ENCODE peak calls at places on chromosomes 7 and 10, in five cellular contexts. One of them, this sample, is unnamed.

GRCh38 chr10:97149065-97149680 is 36.6 kb downstream of the SLIT1 start:
- DNase-seq in IMR-90: no peak
- DNase-seq in neural crest cell: no peak
- DNase-seq in brain microvascular endothelial cell: no peak
- DNase-seq in LNCaP clone FGC: no peak
- DNase-seq in this sample: no peak

GRCh38 chr10:8279598-8279997 is 225.1 kb downstream of the GATA3 start:
- DNase-seq in IMR-90: peak; percentile 8
- DNase-seq in neural crest cell: no peak
- DNase-seq in brain microvascular endothelial cell: peak; percentile 1
- DNase-seq in LNCaP clone FGC: no peak
- DNase-seq in this sample: no peak

GRCh38 chr10:86342111-86342863 is 24.3 kb downstream of the GRID1 start:
- DNase-seq in IMR-90: no peak
- DNase-seq in neural crest cell: no peak
- DNase-seq in brain microvascular endothelial cell: no peak
- DNase-seq in LNCaP clone FGC: no peak
- DNase-seq in this sample: no peak

GRCh38 chr7:27064169-27064568 is 31.6 kb downstream of the HOXA1 start:
- DNase-seq in IMR-90: no peak
- DNase-seq in neural crest cell: no peak
- DNase-seq in brain microvascular endothelial cell: no peak
- DNase-seq in LNCaP clone FGC: no peak
- DNase-seq in this sample: no peak

GRCh38 chr7:148916186-148916585 is 32.1 kb upstream of the EZH2 start:
- DNase-seq in IMR-90: peak; percentile 91
- DNase-seq in neural crest cell: no peak
- DNase-seq in brain microvascular endothelial cell: peak; percentile 55
- DNase-seq in LNCaP clone FGC: no peak
- DNase-seq in this sample: no peak

GRCh38 chr7:92766461-92767003 is 69.8 kb downstream of the CDK6 start:
- DNase-seq in IMR-90: peak; percentile 57
- DNase-seq in neural crest cell: no peak
- DNase-seq in brain microvascular endothelial cell: peak; percentile 42
- DNase-seq in LNCaP clone FGC: no peak
- DNase-seq in this sample: no peak

GRCh38 chr7:1936531-1937251 is 266.6 kb downstream of the ELFN1 start:
- DNase-seq in IMR-90: no peak
- DNase-seq in neural crest cell: no peak
- DNase-seq in brain microvascular endothelial cell: no peak
- DNase-seq in LNCaP clone FGC: no peak
- DNase-seq in this sample: no peak

GRCh38 chr7:117941138-117941810 is 68.0 kb upstream of the CTTNBP2 start:
- DNase-seq in IMR-90: peak; percentile 1
- DNase-seq in neural crest cell: no peak
- DNase-seq in brain microvascular endothelial cell: no peak
- DNase-seq in LNCaP clone FGC: no peak
- DNase-seq in this sample: no peak

GRCh38 chr10:131743190-131744151 is 157.3 kb upstream of the PPP2R2D start:
- DNase-seq in IMR-90: no peak
- DNase-seq in neural crest cell: no peak
- DNase-seq in brain microvascular endothelial cell: no peak
- DNase-seq in LNCaP clone FGC: no peak
- DNase-seq in this sample: no peak

GRCh38 chr7:119664601-119665000 is 608.4 kb upstream of the KCND2 start:
- DNase-seq in IMR-90: peak; percentile 70
- DNase-seq in neural crest cell: no peak
- DNase-seq in brain microvascular endothelial cell: peak; percentile 68
- DNase-seq in LNCaP clone FGC: no peak
- DNase-seq in this sample: no peak

GRCh38 chr7:83629117-83629880 is 19.6 kb downstream of the SEMA3E start:
- DNase-seq in IMR-90: no peak
- DNase-seq in neural crest cell: no peak
- DNase-seq in brain microvascular endothelial cell: no peak
- DNase-seq in LNCaP clone FGC: no peak
- DNase-seq in this sample: no peak

GRCh38 chr10:115073796-115074195 is 19.4 kb upstream of the ATRNL1 start:
- DNase-seq in IMR-90: no peak
- DNase-seq in neural crest cell: no peak
- DNase-seq in brain microvascular endothelial cell: no peak
- DNase-seq in LNCaP clone FGC: no peak
- DNase-seq in this sample: no peak

GRCh38 chr7:131110294-131111080 is 217.2 kb upstream of the MKLN1 start:
- DNase-seq in IMR-90: peak; percentile 34
- DNase-seq in neural crest cell: no peak
- DNase-seq in brain microvascular endothelial cell: peak; percentile 56
- DNase-seq in LNCaP clone FGC: no peak
- DNase-seq in this sample: no peak

GRCh38 chr10:43254199-43254730 is 12.6 kb downstream of the RASGEF1A start:
- DNase-seq in IMR-90: no peak
- DNase-seq in neural crest cell: no peak
- DNase-seq in brain microvascular endothelial cell: no peak
- DNase-seq in LNCaP clone FGC: no peak
- DNase-seq in this sample: peak; percentile 83

GRCh38 chr7:96297873-96298272 is 24.0 kb downstream of the SLC25A13 start:
- DNase-seq in IMR-90: no peak
- DNase-seq in neural crest cell: no peak
- DNase-seq in brain microvascular endothelial cell: no peak
- DNase-seq in LNCaP clone FGC: no peak
- DNase-seq in this sample: no peak

GRCh38 chr10:114322344-114322743 is 82.0 kb downstream of the AFAP1L2 start:
- DNase-seq in IMR-90: peak; percentile 10
- DNase-seq in neural crest cell: no peak
- DNase-seq in brain microvascular endothelial cell: peak; percentile 25
- DNase-seq in LNCaP clone FGC: no peak
- DNase-seq in this sample: no peak

GRCh38 chr10:49324711-49325110 is 25.7 kb downstream of the C10orf71 start:
- DNase-seq in IMR-90: no peak
- DNase-seq in neural crest cell: no peak
- DNase-seq in brain microvascular endothelial cell: no peak
- DNase-seq in LNCaP clone FGC: peak; percentile 7
- DNase-seq in this sample: peak; percentile 76

GRCh38 chr10:38094923-38095574 is 912 bp downstream of the ZNF37A start:
- DNase-seq in IMR-90: no peak
- DNase-seq in neural crest cell: no peak
- DNase-seq in brain microvascular endothelial cell: no peak
- DNase-seq in LNCaP clone FGC: no peak
- DNase-seq in this sample: no peak

GRCh38 chr7:156080046-156080445 is 267.8 kb upstream of the SHH start:
- DNase-seq in IMR-90: no peak
- DNase-seq in neural crest cell: no peak
- DNase-seq in brain microvascular endothelial cell: no peak
- DNase-seq in LNCaP clone FGC: no peak
- DNase-seq in this sample: no peak

GRCh38 chr7:159060440-159060839 is 84.2 kb downstream of the VIPR2 start:
- DNase-seq in IMR-90: no peak
- DNase-seq in neural crest cell: no peak
- DNase-seq in brain microvascular endothelial cell: no peak
- DNase-seq in LNCaP clone FGC: no peak
- DNase-seq in this sample: no peak

GRCh38 chr7:46257766-46258448 is 336.8 kb upstream of the IGFBP3 start:
- DNase-seq in IMR-90: peak; percentile 93
- DNase-seq in neural crest cell: no peak
- DNase-seq in brain microvascular endothelial cell: peak; percentile 77
- DNase-seq in LNCaP clone FGC: no peak
- DNase-seq in this sample: no peak

GRCh38 chr7:602341-603141 is 82.9 kb upstream of the PDGFA start:
- DNase-seq in IMR-90: no peak
- DNase-seq in neural crest cell: no peak
- DNase-seq in brain microvascular endothelial cell: no peak
- DNase-seq in LNCaP clone FGC: no peak
- DNase-seq in this sample: no peak

GRCh38 chr10:123640016-123640535 is 26.1 kb upstream of the GPR26 start:
- DNase-seq in IMR-90: no peak
- DNase-seq in neural crest cell: no peak
- DNase-seq in brain microvascular endothelial cell: no peak
- DNase-seq in LNCaP clone FGC: no peak
- DNase-seq in this sample: peak; percentile 42

GRCh38 chr7:158829021-158829341 is 328 bp downstream of the ESYT2 start:
- DNase-seq in IMR-90: peak; percentile 83
- DNase-seq in neural crest cell: peak; percentile 48
- DNase-seq in brain microvascular endothelial cell: no peak
- DNase-seq in LNCaP clone FGC: peak; percentile 43
- DNase-seq in this sample: peak; percentile 87

GRCh38 chr7:129298268-129298893 is 73.6 kb downstream of the AHCYL2 start:
- DNase-seq in IMR-90: peak; percentile 51
- DNase-seq in neural crest cell: peak; percentile 29
- DNase-seq in brain microvascular endothelial cell: peak; percentile 34
- DNase-seq in LNCaP clone FGC: peak; percentile 18
- DNase-seq in this sample: no peak

GRCh38 chr10:112985701-112986510 is 35.9 kb downstream of the TCF7L2 start:
- DNase-seq in IMR-90: peak; percentile 63
- DNase-seq in neural crest cell: no peak
- DNase-seq in brain microvascular endothelial cell: peak; percentile 29
- DNase-seq in LNCaP clone FGC: no peak
- DNase-seq in this sample: no peak

GRCh38 chr7:157991761-157992160 is 595.9 kb downstream of the PTPRN2 start:
- DNase-seq in IMR-90: no peak
- DNase-seq in neural crest cell: no peak
- DNase-seq in brain microvascular endothelial cell: no peak
- DNase-seq in LNCaP clone FGC: no peak
- DNase-seq in this sample: no peak

GRCh38 chr10:72688208-72688651 is 3.7 kb upstream of the MCU start:
- DNase-seq in IMR-90: peak; percentile 95
- DNase-seq in neural crest cell: no peak
- DNase-seq in brain microvascular endothelial cell: peak; percentile 89
- DNase-seq in LNCaP clone FGC: no peak
- DNase-seq in this sample: no peak

GRCh38 chr7:49014870-49015269 is 90.5 kb downstream of the CDC14C start:
- DNase-seq in IMR-90: no peak
- DNase-seq in neural crest cell: no peak
- DNase-seq in brain microvascular endothelial cell: no peak
- DNase-seq in LNCaP clone FGC: no peak
- DNase-seq in this sample: no peak

GRCh38 chr7:6305330-6305729 is 32.9 kb upstream of the CYTH3 start:
- DNase-seq in IMR-90: no peak
- DNase-seq in neural crest cell: no peak
- DNase-seq in brain microvascular endothelial cell: no peak
- DNase-seq in LNCaP clone FGC: no peak
- DNase-seq in this sample: no peak
- TF ChIP-seq CTCF in IMR-90: no peak
- TF ChIP-seq CTCF in neural crest cell: no peak
- TF ChIP-seq CTCF in brain microvascular endothelial cell: no peak
- TF ChIP-seq CTCF in LNCaP clone FGC: no peak
- TF ChIP-seq CTCF in this sample: no peak

DNA sequence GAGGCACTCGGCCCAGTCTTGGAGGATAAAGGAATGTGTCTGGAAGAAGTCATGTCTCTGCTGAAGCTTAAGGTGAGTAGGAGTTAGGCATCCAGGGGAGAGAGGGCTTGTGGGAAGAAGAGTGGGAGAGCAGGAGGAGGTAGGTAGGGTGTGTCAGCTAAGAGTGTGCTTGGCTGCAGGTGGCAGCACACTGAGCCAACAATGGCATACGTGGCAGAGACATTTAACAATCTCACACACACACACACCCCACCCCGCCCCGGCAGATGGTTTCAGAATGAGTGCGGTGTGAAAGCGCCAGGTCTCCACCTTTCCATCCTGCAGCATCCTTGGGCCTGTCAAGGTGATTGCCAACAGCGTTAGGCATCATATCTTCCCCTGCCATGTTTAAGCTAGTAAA is 11.2 kb upstream of the ARPC1A start:
- DNase-seq in IMR-90: no peak
- DNase-seq in neural crest cell: no peak
- DNase-seq in brain microvascular endothelial cell: no peak
- DNase-seq in LNCaP clone FGC: no peak
- DNase-seq in this sample: no peak
- TF ChIP-seq CTCF in IMR-90: no peak
- TF ChIP-seq CTCF in neural crest cell: no peak
- TF ChIP-seq CTCF in brain microvascular endothelial cell: no peak
- TF ChIP-seq CTCF in LNCaP clone FGC: no peak
- TF ChIP-seq CTCF in this sample: no peak

GRCh38 chr10:53699231-53699630 is 926.6 kb upstream of the MBL2 start:
- DNase-seq in IMR-90: no peak
- DNase-seq in neural crest cell: no peak
- DNase-seq in brain microvascular endothelial cell: no peak
- DNase-seq in LNCaP clone FGC: no peak
- DNase-seq in this sample: no peak

GRCh38 chr10:53699684-53700083 is 927.1 kb upstream of the MBL2 start:
- DNase-seq in IMR-90: no peak
- DNase-seq in neural crest cell: no peak
- DNase-seq in brain microvascular endothelial cell: no peak
- DNase-seq in LNCaP clone FGC: no peak
- DNase-seq in this sample: no peak

GRCh38 chr10:53697038-53697437 is 924.5 kb upstream of the MBL2 start:
- DNase-seq in IMR-90: no peak
- DNase-seq in neural crest cell: no peak
- DNase-seq in brain microvascular endothelial cell: no peak
- DNase-seq in LNCaP clone FGC: no peak
- DNase-seq in this sample: no peak

GRCh38 chr10:53702489-53702888 is 929.9 kb upstream of the MBL2 start:
- DNase-seq in IMR-90: no peak
- DNase-seq in neural crest cell: no peak
- DNase-seq in brain microvascular endothelial cell: no peak
- DNase-seq in LNCaP clone FGC: no peak
- DNase-seq in this sample: no peak

GRCh38 chr10:53700227-53700626 is 927.6 kb upstream of the MBL2 start:
- DNase-seq in IMR-90: no peak
- DNase-seq in neural crest cell: no peak
- DNase-seq in brain microvascular endothelial cell: no peak
- DNase-seq in LNCaP clone FGC: no peak
- DNase-seq in this sample: no peak
- TF ChIP-seq CTCF in IMR-90: no peak
- TF ChIP-seq CTCF in neural crest cell: no peak
- TF ChIP-seq CTCF in brain microvascular endothelial cell: no peak
- TF ChIP-seq CTCF in LNCaP clone FGC: no peak
- TF ChIP-seq CTCF in this sample: no peak

GRCh38 chr10:70837660-70838059 is 21.9 kb downstream of the SGPL1 start:
- DNase-seq in IMR-90: no peak
- DNase-seq in neural crest cell: no peak
- DNase-seq in brain microvascular endothelial cell: no peak
- DNase-seq in LNCaP clone FGC: no peak
- DNase-seq in this sample: no peak

GRCh38 chr10:70836319-70836718 is 20.6 kb downstream of the SGPL1 start:
- DNase-seq in IMR-90: no peak
- DNase-seq in neural crest cell: no peak
- DNase-seq in brain microvascular endothelial cell: no peak
- DNase-seq in LNCaP clone FGC: no peak
- DNase-seq in this sample: no peak

GRCh38 chr10:70840836-70841235 is 25.1 kb downstream of the SGPL1 start:
- DNase-seq in IMR-90: no peak
- DNase-seq in neural crest cell: no peak
- DNase-seq in brain microvascular endothelial cell: no peak
- DNase-seq in LNCaP clone FGC: no peak
- DNase-seq in this sample: no peak

GRCh38 chr10:70835895-70836294 is 20.1 kb downstream of the SGPL1 start:
- DNase-seq in IMR-90: peak; percentile 61
- DNase-seq in neural crest cell: no peak
- DNase-seq in brain microvascular endothelial cell: peak; percentile 59
- DNase-seq in LNCaP clone FGC: no peak
- DNase-seq in this sample: no peak

DNA sequence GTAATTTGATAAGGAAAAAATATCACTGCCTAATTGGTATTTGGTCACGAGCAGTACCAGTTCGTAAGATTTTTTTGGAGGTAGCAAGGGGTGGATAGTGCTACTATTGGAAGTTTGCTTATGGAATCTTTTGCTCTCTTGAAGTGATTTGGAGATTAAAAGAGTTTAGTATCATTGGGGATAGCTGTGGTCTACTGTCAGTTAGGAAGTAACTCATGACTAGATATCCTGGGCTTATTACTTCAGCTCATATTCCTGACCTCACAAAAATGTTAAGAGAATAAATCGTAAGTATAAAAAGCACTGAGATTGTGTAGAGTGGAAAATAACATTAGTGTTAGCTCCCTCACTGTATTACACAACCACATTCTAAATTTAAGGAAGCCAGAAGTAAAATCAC is 22.5 kb downstream of the SGPL1 start:
- DNase-seq in IMR-90: no peak
- DNase-seq in neural crest cell: no peak
- DNase-seq in brain microvascular endothelial cell: no peak
- DNase-seq in LNCaP clone FGC: no peak
- DNase-seq in this sample: no peak
- TF ChIP-seq CTCF in IMR-90: no peak
- TF ChIP-seq CTCF in neural crest cell: no peak
- TF ChIP-seq CTCF in brain microvascular endothelial cell: no peak
- TF ChIP-seq CTCF in LNCaP clone FGC: no peak
- TF ChIP-seq CTCF in this sample: no peak

This sample was measured in osteocyte.